ENCODE peak calls at places on chromosomes 16 and 17, in seven cellular contexts. Z is aorta; E is left lung; A is thyroid gland; U is tibial artery; R is CD8-positive, alpha-beta memory T cell; P is A673. V is an unnamed sample.

GRCh38 chr16:89412811-89413210 is 77.5 kb downstream of the ANKRD11 start:
- DNase-seq in Z (no peak), R (no peak), A (no peak), U (no peak), P (no peak), E (no peak), V (no peak)

GRCh38 chr17:28751600-28752366 is 8.0 kb downstream of the TRAF4 start:
- DNase-seq in P (no peak), U (no peak), Z (peak), E (no peak), R (no peak), A (no peak), V (no peak)

GRCh38 chr17:46818929-46819859 is 702 bp upstream of the WNT3 start:
- DNase-seq in U (no peak), Z (no peak), A (no peak), E (no peak), R (no peak), P (no peak), V (peak)

GRCh38 chr16:23650674-23651073 is 9.4 kb downstream of the DCTN5 start:
- DNase-seq in P (peak), R (no peak), Z (no peak), A (no peak), U (no peak), E (no peak), V (no peak)

GRCh38 chr17:66240630-66241029 is 11.4 kb upstream of the APOH start:
- DNase-seq in U (no peak), R (no peak), E (no peak), Z (no peak), A (no peak), P (no peak), V (no peak)

GRCh38 chr16:4081577-4082021 is 34.6 kb downstream of the ADCY9 start:
- DNase-seq in E (no peak), P (no peak), A (no peak), U (no peak), Z (no peak), R (peak), V (no peak)

GRCh38 chr17:51362818-51363598 is 102.7 kb downstream of the UTP18 start:
- DNase-seq in U (no peak), A (no peak), R (no peak), P (peak), Z (no peak), E (no peak), V (no peak)

GRCh38 chr17:1294157-1294717 is 14.8 kb downstream of the TRARG1 start:
- DNase-seq in P (no peak), Z (no peak), E (no peak), U (no peak), R (peak), A (peak), V (no peak)

GRCh38 chr16:14493791-14494190 is 136.3 kb downstream of the PARN start:
- DNase-seq in R (no peak), P (no peak), E (no peak), A (no peak), U (no peak), Z (no peak), V (no peak)

GRCh38 chr17:61235821-61236197 is 163.8 kb upstream of the TBX2 start:
- DNase-seq in Z (no peak), U (no peak), P (no peak), A (peak), R (no peak), E (no peak), V (no peak)

GRCh38 chr16:79887541-79888540 is 287.3 kb upstream of the MAF start:
- DNase-seq in R (no peak), U (no peak), P (no peak), E (no peak), A (no peak), Z (no peak), V (no peak)

GRCh38 chr16:48430890-48431289 is 45.7 kb upstream of the SIAH1 start:
- DNase-seq in E (no peak), U (no peak), P (no peak), Z (no peak), R (no peak), A (no peak), V (no peak)

GRCh38 chr17:39867084-39867890 is 715 bp upstream of the ZPBP2 start:
- DNase-seq in A (no peak), U (no peak), Z (no peak), E (no peak), P (no peak), R (peak), V (no peak)

GRCh38 chr17:31558748-31559646 is 167.5 kb downstream of the RAB11FIP4 start:
- DNase-seq in P (peak), Z (peak), E (peak), R (peak), U (peak), A (peak), V (peak)

GRCh38 chr17:65143899-65144590 is 6.9 kb downstream of the RGS9 start:
- DNase-seq in R (no peak), E (no peak), U (no peak), P (peak), Z (peak), A (no peak), V (no peak)
- H3K27ac ChIP-seq in R (no peak), E (no peak), U (no peak), P (no peak), Z (no peak), A (no peak), V (no peak)

GRCh38 chr16:85314633-85315032 is 202.4 kb upstream of the CIBAR2 start:
- DNase-seq in Z (no peak), U (no peak), P (no peak), E (no peak), A (no peak), R (no peak), V (no peak)

GRCh38 chr16:85312174-85312573 is 199.9 kb upstream of the CIBAR2 start:
- DNase-seq in Z (no peak), A (peak), U (no peak), P (no peak), E (no peak), R (no peak), V (no peak)

GRCh38 chr16:85311741-85312140 is 199.5 kb upstream of the CIBAR2 start:
- DNase-seq in Z (no peak), U (no peak), R (no peak), E (peak), P (no peak), A (no peak), V (no peak)

GRCh38 chr16:85313541-85314208 is 201.4 kb upstream of the CIBAR2 start:
- DNase-seq in P (no peak), Z (no peak), U (peak), R (no peak), A (peak), E (no peak), V (no peak)

GRCh38 chr16:85312642-85313540 is 200.6 kb upstream of the CIBAR2 start:
- DNase-seq in U (peak), R (no peak), P (no peak), A (peak), Z (no peak), E (peak), V (no peak)
- H3K27ac ChIP-seq in U (peak), R (no peak), P (no peak), A (peak), Z (no peak), E (no peak), V (no peak)

DNA sequence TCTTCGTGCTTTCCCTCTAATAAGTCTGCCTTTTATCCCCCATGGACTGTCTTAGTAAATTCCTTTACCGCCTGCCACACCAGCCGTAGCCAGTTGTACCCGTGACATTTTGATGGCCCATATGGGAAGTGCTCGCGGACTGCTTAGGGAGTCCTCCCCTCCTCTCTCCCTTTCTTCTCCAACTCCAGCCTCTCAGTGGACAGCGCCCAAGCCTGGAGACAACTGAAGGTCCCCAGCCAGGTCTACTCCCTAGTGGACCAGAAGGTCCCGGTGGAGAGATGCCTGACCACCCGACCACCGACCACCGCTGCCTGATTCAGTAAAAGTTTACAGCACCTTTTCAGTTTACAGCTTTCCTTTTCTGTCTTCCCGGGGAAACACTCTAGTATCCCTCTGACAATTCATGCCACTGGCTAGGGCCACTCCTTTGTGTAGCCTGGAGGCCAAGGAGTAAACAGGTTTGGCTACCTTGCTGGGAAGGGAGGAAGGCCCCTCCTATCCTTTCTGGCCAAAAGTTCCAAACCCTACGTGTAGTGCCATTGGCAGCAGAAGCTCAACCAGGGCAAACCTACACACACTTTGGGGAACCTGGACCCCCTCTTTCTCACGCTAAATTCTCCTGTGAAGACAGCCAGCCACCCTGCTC is 18.0 kb downstream of the CTRB2 start:
- DNase-seq in A (no peak), P (no peak), U (no peak), E (no peak), R (no peak), Z (no peak), V (no peak)
- H3K27ac ChIP-seq in A (no peak), P (no peak), U (no peak), E (no peak), R (no peak), Z (no peak), V (no peak)

DNA sequence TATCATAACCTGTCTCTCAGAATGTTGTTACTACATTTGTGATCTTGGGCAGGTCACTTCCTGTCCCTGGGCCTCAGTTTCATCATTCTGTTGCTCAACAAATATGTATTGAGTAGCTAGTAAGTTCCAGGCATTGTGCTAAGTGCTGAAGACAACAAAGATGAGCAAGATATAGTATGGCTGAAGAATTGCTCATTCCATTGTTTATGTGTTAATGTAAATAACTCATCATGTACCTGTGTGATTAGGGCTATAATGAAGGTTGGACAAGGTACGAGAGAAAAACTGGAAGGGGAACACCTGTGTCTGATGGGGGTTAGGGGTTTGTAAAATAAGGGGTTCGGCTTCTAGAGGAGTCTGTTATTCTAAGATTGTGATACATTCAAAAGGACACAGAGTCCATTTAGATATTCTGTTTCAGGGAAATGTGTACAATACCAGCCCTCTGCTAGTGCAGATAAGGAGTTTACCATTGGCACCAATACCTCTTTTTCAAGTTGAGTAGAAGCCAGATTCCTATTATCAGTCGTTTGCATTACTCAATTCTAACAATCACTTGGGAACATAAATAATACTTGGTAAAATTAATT is 20.0 kb downstream of the TUBG1 start:
- DNase-seq in E (no peak), P (no peak), R (no peak), U (no peak), A (no peak), Z (no peak), V (no peak)
- H3K27ac ChIP-seq in E (no peak), P (no peak), R (no peak), U (no peak), A (no peak), Z (no peak), V (no peak)

GRCh38 chr17:62727916-62728672 is 80.0 kb downstream of the MARCHF10 start:
- DNase-seq in P (no peak), A (no peak), E (no peak), U (no peak), R (no peak), Z (no peak), V (no peak)

GRCh38 chr17:62723842-62724241 is 84.3 kb downstream of the MARCHF10 start:
- DNase-seq in P (no peak), R (no peak), A (no peak), U (no peak), E (no peak), Z (no peak), V (no peak)

GRCh38 chr17:62724398-62725146 is 83.5 kb downstream of the MARCHF10 start:
- DNase-seq in P (no peak), R (peak), E (no peak), A (no peak), Z (no peak), U (no peak), V (no peak)

GRCh38 chr17:62722625-62723024 is 85.5 kb downstream of the MARCHF10 start:
- DNase-seq in Z (no peak), A (no peak), P (no peak), R (no peak), E (no peak), U (no peak), V (no peak)

DNA sequence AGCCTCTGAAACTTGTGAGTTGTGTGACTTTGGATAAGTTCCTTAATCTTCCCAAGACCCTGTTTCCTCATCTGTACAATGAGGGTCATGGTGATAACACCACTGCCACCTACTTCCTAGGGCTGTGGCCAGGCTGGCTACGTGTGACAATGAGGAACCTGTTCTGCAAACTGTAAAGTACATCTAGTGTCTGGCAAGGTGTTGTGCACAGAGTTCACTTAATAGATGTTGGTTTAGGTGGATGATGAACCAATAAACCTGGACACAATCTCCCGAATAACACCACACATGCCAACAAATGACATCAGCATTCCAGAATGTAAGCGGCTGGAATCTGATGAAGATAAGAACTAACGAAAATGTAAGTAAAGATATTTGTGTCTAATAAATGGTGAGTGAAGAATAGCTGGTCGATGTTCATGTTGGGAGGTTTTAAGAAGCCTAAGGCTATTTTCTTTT is 82.3 kb downstream of the MARCHF10 start:
- DNase-seq in A (no peak), U (no peak), R (no peak), E (no peak), Z (no peak), P (no peak), V (no peak)
- H3K27ac ChIP-seq in A (no peak), U (no peak), R (no peak), E (no peak), Z (no peak), P (no peak), V (no peak)

DNA sequence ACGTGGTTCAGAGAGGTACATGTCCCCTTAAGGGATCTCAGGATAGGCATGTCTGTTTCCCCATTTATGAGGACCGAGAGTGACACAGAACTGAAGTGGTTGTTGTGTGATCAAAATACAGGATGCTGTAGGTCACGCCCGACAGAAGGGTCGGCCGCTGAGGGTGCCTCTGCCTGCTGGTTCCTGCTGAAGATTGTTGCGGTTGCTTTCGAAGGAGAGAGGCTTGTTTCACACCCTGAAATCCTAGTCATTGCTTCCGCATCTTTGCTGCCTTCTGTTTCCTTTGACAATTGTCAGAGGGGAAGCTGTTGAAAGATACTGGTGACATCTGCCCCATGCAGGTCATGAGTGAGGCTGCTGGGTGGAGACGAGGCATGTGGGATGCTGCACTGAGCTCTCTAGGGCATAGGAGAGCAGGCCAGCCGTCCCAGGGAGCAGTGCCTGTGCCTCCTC is 3.8 kb upstream of the NAT9 start:
- DNase-seq in R (peak), U (no peak), E (peak), Z (no peak), A (no peak), P (no peak), V (peak)
- H3K27ac ChIP-seq in R (peak), U (no peak), E (no peak), Z (no peak), A (no peak), P (no peak), V (peak)

V was measured in lower lobe of right lung.